ENCODE peak calls at places on chromosomes 13 and 19, in eight cellular contexts. X is fibroblast of pulmonary artery; P is AG04450; L is aorta; V is C1 segment of cervical spinal cord; B is GM06990; M is OCI-LY7; Y is activated CD4-positive, alpha-beta T cell treated with anti-CD3 and anti-CD28 coated beads, Interleukin-2, amount 10 ng/mL, durations not matched to agents 7 days and 5 days. R is an unnamed sample.

GRCh38 chr13:112619730-112620639 is 32.0 kb upstream of the TUBGCP3 start:
- DNase-seq in X (peak), P (no peak), L (no peak), V (no peak), B (no peak), M (peak), Y (no peak), R (peak)

GRCh38 chr13:39405107-39405506 is 197.9 kb downstream of the LHFPL6 start:
- DNase-seq in X (no peak), P (no peak), L (no peak), V (no peak), B (no peak), M (no peak), Y (no peak), R (no peak)

GRCh38 chr13:25771208-25771607 is 280.6 kb downstream of the SHISA2 start:
- DNase-seq in X (no peak), P (no peak), L (no peak), V (no peak), B (no peak), M (peak), Y (no peak), R (peak)

GRCh38 chr19:46218160-46218559 is 11.4 kb upstream of the IGFL1 start:
- DNase-seq in X (peak), P (no peak), L (no peak), V (no peak), B (no peak), M (peak), Y (peak), R (peak)

GRCh38 chr19:17420267-17420924 is 549 bp downstream of the MVB12A start:
- DNase-seq in X (no peak), P (no peak), L (peak), V (peak), B (no peak), M (peak), Y (peak), R (peak)

GRCh38 chr13:58625703-58626389 is 994.3 kb downstream of the PCDH17 start:
- DNase-seq in X (no peak), P (no peak), L (peak), V (no peak), B (no peak), M (no peak), Y (no peak), R (no peak)

GRCh38 chr13:91544723-91545122 is 146.3 kb downstream of the GPC5 start:
- DNase-seq in X (no peak), P (no peak), L (no peak), V (no peak), B (no peak), M (no peak), Y (no peak), R (no peak)

GRCh38 chr19:40147693-40148347 is 43.4 kb upstream of the MAP3K10 start:
- DNase-seq in X (peak), P (peak), L (no peak), V (no peak), B (no peak), M (no peak), Y (no peak), R (peak)

GRCh38 chr19:3982701-3983541 is 2.3 kb downstream of the EEF2 start:
- DNase-seq in X (peak), P (no peak), L (no peak), V (no peak), B (no peak), M (no peak), Y (no peak), R (peak)

GRCh38 chr13:38763446-38764381 is 76.8 kb downstream of the FREM2 start:
- DNase-seq in X (peak), P (no peak), L (no peak), V (no peak), B (no peak), M (peak), Y (no peak), R (peak)

GRCh38 chr13:94568443-94568842 is 27.5 kb downstream of the TGDS start:
- DNase-seq in X (no peak), P (no peak), L (no peak), V (no peak), B (no peak), M (no peak), Y (no peak), R (no peak)

GRCh38 chr13:50744261-50744660 is 99.2 kb downstream of the DLEU7 start:
- DNase-seq in X (no peak), P (no peak), L (no peak), V (no peak), B (no peak), M (no peak), Y (no peak), R (no peak)

GRCh38 chr13:98761126-98761978 is 8.9 kb upstream of the SLC15A1 start:
- DNase-seq in X (peak), P (peak), L (no peak), V (no peak), B (no peak), M (no peak), Y (no peak), R (peak)

GRCh38 chr19:18194554-18195238 is 1.7 kb downstream of the MPV17L2 start:
- DNase-seq in X (peak), P (no peak), L (peak), V (peak), B (peak), M (peak), Y (peak), R (peak)

GRCh38 chr13:75661443-75661842 is 25.3 kb downstream of the LMO7 start:
- DNase-seq in X (no peak), P (no peak), L (no peak), V (no peak), B (no peak), M (no peak), Y (no peak), R (no peak)

R was measured in fibroblast of lung.